ENCODE peak calls at places on chromosomes 5 and 9, in seven cellular contexts. One of them, this sample, is unnamed.

GRCh38 chr9:113511856-113512761 is 48.6 kb downstream of the RGS3 start:
- DNase-seq in GM10248: peak; percentile 81
- DNase-seq in GM19239: peak; percentile 45
- DNase-seq in lung microvascular endothelial cell: peak; percentile 45
- DNase-seq in SW480: no peak
- DNase-seq in amniotic epithelial cell: peak; percentile 80
- DNase-seq in coronary artery: no peak
- DNase-seq in this sample: peak; percentile 81

GRCh38 chr5:31833005-31833404 is 194.1 kb downstream of the PDZD2 start:
- DNase-seq in coronary artery: no peak
- DNase-seq in amniotic epithelial cell: peak; percentile 33
- DNase-seq in SW480: no peak
- DNase-seq in GM19239: no peak
- DNase-seq in lung microvascular endothelial cell: no peak
- DNase-seq in GM10248: no peak
- DNase-seq in this sample: no peak

GRCh38 chr9:108859459-108860114 is 2.5 kb upstream of the ACTL7A start:
- DNase-seq in GM10248: no peak
- DNase-seq in coronary artery: no peak
- DNase-seq in GM19239: no peak
- DNase-seq in lung microvascular endothelial cell: no peak
- DNase-seq in SW480: no peak
- DNase-seq in amniotic epithelial cell: peak; percentile 33
- DNase-seq in this sample: peak; percentile 13

GRCh38 chr9:134647359-134648115 is 5.9 kb downstream of the COL5A1 start:
- DNase-seq in amniotic epithelial cell: no peak
- DNase-seq in SW480: no peak
- DNase-seq in coronary artery: no peak
- DNase-seq in GM19239: no peak
- DNase-seq in GM10248: no peak
- DNase-seq in lung microvascular endothelial cell: no peak
- DNase-seq in this sample: no peak

GRCh38 chr9:93231121-93231694 is 47.3 kb downstream of the WNK2 start:
- DNase-seq in GM19239: no peak
- DNase-seq in coronary artery: no peak
- DNase-seq in GM10248: no peak
- DNase-seq in lung microvascular endothelial cell: no peak
- DNase-seq in amniotic epithelial cell: no peak
- DNase-seq in SW480: peak; percentile 50
- DNase-seq in this sample: no peak

GRCh38 chr9:16879416-16879815 is 8.9 kb upstream of the BNC2 start:
- DNase-seq in SW480: no peak
- DNase-seq in lung microvascular endothelial cell: no peak
- DNase-seq in amniotic epithelial cell: peak; percentile 29
- DNase-seq in GM19239: no peak
- DNase-seq in GM10248: no peak
- DNase-seq in coronary artery: no peak
- DNase-seq in this sample: no peak

GRCh38 chr9:126661521-126662251 is 48.0 kb downstream of the LMX1B start:
- DNase-seq in lung microvascular endothelial cell: peak; percentile 62
- DNase-seq in SW480: peak; percentile 50
- DNase-seq in amniotic epithelial cell: peak; percentile 9
- DNase-seq in GM10248: no peak
- DNase-seq in coronary artery: no peak
- DNase-seq in GM19239: no peak
- DNase-seq in this sample: no peak

GRCh38 chr5:141920771-141921170 is 2.9 kb upstream of the DELE1 start:
- DNase-seq in lung microvascular endothelial cell: no peak
- DNase-seq in SW480: no peak
- DNase-seq in amniotic epithelial cell: no peak
- DNase-seq in GM10248: no peak
- DNase-seq in GM19239: no peak
- DNase-seq in coronary artery: no peak
- DNase-seq in this sample: no peak

GRCh38 chr5:75053286-75054109 is 1.1 kb upstream of the GCNT4 start:
- DNase-seq in lung microvascular endothelial cell: peak; percentile 64
- DNase-seq in GM10248: peak; percentile 32
- DNase-seq in coronary artery: peak; percentile 80
- DNase-seq in amniotic epithelial cell: peak; percentile 85
- DNase-seq in SW480: peak; percentile 60
- DNase-seq in GM19239: no peak
- DNase-seq in this sample: no peak

GRCh38 chr5:102628449-102629175 is 126.5 kb upstream of the PAM start:
- DNase-seq in lung microvascular endothelial cell: no peak
- DNase-seq in GM10248: no peak
- DNase-seq in SW480: no peak
- DNase-seq in amniotic epithelial cell: peak; percentile 38
- DNase-seq in coronary artery: no peak
- DNase-seq in GM19239: no peak
- DNase-seq in this sample: no peak

GRCh38 chr5:55429221-55429620 is 105.5 kb downstream of the PLPP1 start:
- DNase-seq in lung microvascular endothelial cell: no peak
- DNase-seq in amniotic epithelial cell: no peak
- DNase-seq in GM10248: no peak
- DNase-seq in GM19239: no peak
- DNase-seq in SW480: no peak
- DNase-seq in coronary artery: no peak
- DNase-seq in this sample: no peak

GRCh38 chr5:40578501-40579451 is 100.9 kb upstream of the PTGER4 start:
- DNase-seq in amniotic epithelial cell: no peak
- DNase-seq in lung microvascular endothelial cell: peak; percentile 89
- DNase-seq in GM19239: no peak
- DNase-seq in GM10248: no peak
- DNase-seq in SW480: no peak
- DNase-seq in coronary artery: no peak
- DNase-seq in this sample: peak; percentile 76

GRCh38 chr5:17304282-17304681 is 86.9 kb downstream of the BASP1 start:
- DNase-seq in amniotic epithelial cell: peak; percentile 57
- DNase-seq in coronary artery: no peak
- DNase-seq in SW480: no peak
- DNase-seq in GM19239: no peak
- DNase-seq in GM10248: no peak
- DNase-seq in lung microvascular endothelial cell: no peak
- DNase-seq in this sample: no peak

GRCh38 chr9:138112090-138112748 is 234.6 kb downstream of the CACNA1B start:
- DNase-seq in amniotic epithelial cell: no peak
- DNase-seq in coronary artery: no peak
- DNase-seq in lung microvascular endothelial cell: no peak
- DNase-seq in GM10248: peak; percentile 8
- DNase-seq in SW480: no peak
- DNase-seq in GM19239: no peak
- DNase-seq in this sample: no peak

GRCh38 chr5:119417891-119418781 is 34.2 kb upstream of the HSD17B4 start:
- DNase-seq in amniotic epithelial cell: peak; percentile 98
- DNase-seq in GM10248: no peak
- DNase-seq in SW480: no peak
- DNase-seq in coronary artery: no peak
- DNase-seq in GM19239: no peak
- DNase-seq in lung microvascular endothelial cell: no peak
- DNase-seq in this sample: no peak

GRCh38 chr5:8517461-8517860 is 648.5 kb downstream of the MTRR start:
- DNase-seq in amniotic epithelial cell: peak; percentile 23
- DNase-seq in GM10248: no peak
- DNase-seq in SW480: no peak
- DNase-seq in coronary artery: no peak
- DNase-seq in GM19239: no peak
- DNase-seq in lung microvascular endothelial cell: no peak
- DNase-seq in this sample: no peak

GRCh38 chr9:132518626-132519025 is 63.8 kb upstream of the BARHL1 start:
- DNase-seq in GM10248: no peak
- DNase-seq in coronary artery: no peak
- DNase-seq in lung microvascular endothelial cell: no peak
- DNase-seq in amniotic epithelial cell: no peak
- DNase-seq in SW480: no peak
- DNase-seq in GM19239: no peak
- DNase-seq in this sample: no peak

GRCh38 chr5:160438316-160439204 is 16.9 kb downstream of the PTTG1 start:
- DNase-seq in GM19239: peak; percentile 27
- DNase-seq in lung microvascular endothelial cell: peak; percentile 78
- DNase-seq in amniotic epithelial cell: peak; percentile 48
- DNase-seq in coronary artery: no peak
- DNase-seq in GM10248: peak; percentile 46
- DNase-seq in SW480: peak; percentile 84
- DNase-seq in this sample: peak; percentile 69

GRCh38 chr9:33466565-33467495 is 6.9 kb downstream of the NOL6 start:
- DNase-seq in GM19239: peak; percentile 71
- DNase-seq in GM10248: peak; percentile 83
- DNase-seq in coronary artery: no peak
- DNase-seq in amniotic epithelial cell: no peak
- DNase-seq in lung microvascular endothelial cell: peak; percentile 55
- DNase-seq in SW480: no peak
- DNase-seq in this sample: no peak

GRCh38 chr9:81999806-82000205 is 11.2 kb downstream of the SPATA31D1 start:
- DNase-seq in amniotic epithelial cell: no peak
- DNase-seq in GM19239: no peak
- DNase-seq in SW480: no peak
- DNase-seq in lung microvascular endothelial cell: no peak
- DNase-seq in coronary artery: no peak
- DNase-seq in GM10248: no peak
- DNase-seq in this sample: no peak

GRCh38 chr5:123358751-123359150 is 64.5 kb downstream of the CEP120 start:
- DNase-seq in coronary artery: no peak
- DNase-seq in SW480: no peak
- DNase-seq in GM10248: no peak
- DNase-seq in lung microvascular endothelial cell: no peak
- DNase-seq in GM19239: no peak
- DNase-seq in amniotic epithelial cell: peak; percentile 80
- DNase-seq in this sample: no peak

GRCh38 chr9:81411961-81412360 is 277.4 kb downstream of the TLE1 start:
- DNase-seq in amniotic epithelial cell: no peak
- DNase-seq in GM10248: no peak
- DNase-seq in GM19239: no peak
- DNase-seq in SW480: no peak
- DNase-seq in coronary artery: no peak
- DNase-seq in lung microvascular endothelial cell: no peak
- DNase-seq in this sample: no peak

GRCh38 chr5:59126665-59127354 is 543.9 kb downstream of the RAB3C start:
- DNase-seq in SW480: peak; percentile 95
- DNase-seq in GM19239: no peak
- DNase-seq in amniotic epithelial cell: peak; percentile 62
- DNase-seq in GM10248: no peak
- DNase-seq in coronary artery: no peak
- DNase-seq in lung microvascular endothelial cell: peak; percentile 30
- DNase-seq in this sample: no peak

GRCh38 chr5:146565764-146566163 is 49.8 kb upstream of the GPR151 start:
- DNase-seq in amniotic epithelial cell: peak; percentile 56
- DNase-seq in lung microvascular endothelial cell: peak; percentile 52
- DNase-seq in GM19239: peak; percentile 24
- DNase-seq in GM10248: peak; percentile 56
- DNase-seq in SW480: peak; percentile 58
- DNase-seq in coronary artery: no peak
- DNase-seq in this sample: no peak

GRCh38 chr9:129751841-129752801 is 721 bp downstream of the PTGES start:
- DNase-seq in lung microvascular endothelial cell: no peak
- DNase-seq in SW480: peak; percentile 32
- DNase-seq in coronary artery: no peak
- DNase-seq in amniotic epithelial cell: no peak
- DNase-seq in GM10248: no peak
- DNase-seq in GM19239: no peak
- DNase-seq in this sample: no peak

GRCh38 chr5:9954869-9955268 is 294.8 kb downstream of the ATPSCKMT start:
- DNase-seq in GM10248: no peak
- DNase-seq in GM19239: no peak
- DNase-seq in coronary artery: no peak
- DNase-seq in SW480: no peak
- DNase-seq in amniotic epithelial cell: no peak
- DNase-seq in lung microvascular endothelial cell: no peak
- DNase-seq in this sample: no peak

GRCh38 chr5:163473613-163474243 is 13.3 kb downstream of the HMMR start:
- DNase-seq in amniotic epithelial cell: no peak
- DNase-seq in lung microvascular endothelial cell: peak; percentile 24
- DNase-seq in SW480: peak; percentile 39
- DNase-seq in GM10248: peak; percentile 21
- DNase-seq in coronary artery: no peak
- DNase-seq in GM19239: no peak
- DNase-seq in this sample: no peak

This sample was measured in GM12878.